ENCODE peak calls at places on chromosomes 1 and 21, in five cellular contexts. F is left lung; U is CD4-positive, CD25-positive, alpha-beta regulatory T cell; H is heart left ventricle; Q is CD4-positive, alpha-beta memory T cell. V is an unnamed sample. For H3K4me1 and H3K27me3, the result is how much of the 10 kb centered on the place peaks cover.

GRCh38 chr1:24198766-24199165 is 11.7 kb upstream of the IFNLR1 start:
- DNase-seq in F (no peak), U (no peak), H (no peak), Q (no peak), V (no peak)

GRCh38 chr1:70438529-70438928 is 27.5 kb downstream of the CTH start:
- DNase-seq in F (no peak), U (no peak), H (no peak), Q (no peak), V (no peak)

GRCh38 chr1:86018311-86018923 is 138.2 kb downstream of the COL24A1 start:
- DNase-seq in F (no peak), U (no peak), H (no peak), Q (peak), V (no peak)

GRCh38 chr1:33332881-33333280 is 12.0 kb upstream of the A3GALT2 start:
- DNase-seq in F (no peak), U (no peak), H (no peak), Q (no peak), V (no peak)

GRCh38 chr1:1164701-1165451 is 8.8 kb upstream of the TTLL10 start:
- DNase-seq in F (no peak), U (no peak), H (no peak), Q (no peak), V (no peak)

GRCh38 chr1:226678701-226679100 is 60.4 kb downstream of the ITPKB start:
- DNase-seq in F (no peak), U (no peak), H (no peak), Q (peak), V (no peak)

GRCh38 chr21:43609501-43610340 is 49.6 kb downstream of the HSF2BP start:
- DNase-seq in F (no peak), U (no peak), H (no peak), Q (no peak), V (no peak)

GRCh38 chr1:36781098-36781497 is 253.2 kb downstream of the GRIK3 start:
- DNase-seq in F (no peak), U (no peak), H (no peak), Q (no peak), V (no peak)

GRCh38 chr21:33490991-33491372 is 534 bp downstream of the DNAJC28 start:
- DNase-seq in F (no peak), U (no peak), H (no peak), Q (no peak), V (no peak)

GRCh38 chr1:180918519-180918918 is 5.8 kb downstream of the KIAA1614 start:
- DNase-seq in F (no peak), U (no peak), H (no peak), Q (no peak), V (no peak)

DNA sequence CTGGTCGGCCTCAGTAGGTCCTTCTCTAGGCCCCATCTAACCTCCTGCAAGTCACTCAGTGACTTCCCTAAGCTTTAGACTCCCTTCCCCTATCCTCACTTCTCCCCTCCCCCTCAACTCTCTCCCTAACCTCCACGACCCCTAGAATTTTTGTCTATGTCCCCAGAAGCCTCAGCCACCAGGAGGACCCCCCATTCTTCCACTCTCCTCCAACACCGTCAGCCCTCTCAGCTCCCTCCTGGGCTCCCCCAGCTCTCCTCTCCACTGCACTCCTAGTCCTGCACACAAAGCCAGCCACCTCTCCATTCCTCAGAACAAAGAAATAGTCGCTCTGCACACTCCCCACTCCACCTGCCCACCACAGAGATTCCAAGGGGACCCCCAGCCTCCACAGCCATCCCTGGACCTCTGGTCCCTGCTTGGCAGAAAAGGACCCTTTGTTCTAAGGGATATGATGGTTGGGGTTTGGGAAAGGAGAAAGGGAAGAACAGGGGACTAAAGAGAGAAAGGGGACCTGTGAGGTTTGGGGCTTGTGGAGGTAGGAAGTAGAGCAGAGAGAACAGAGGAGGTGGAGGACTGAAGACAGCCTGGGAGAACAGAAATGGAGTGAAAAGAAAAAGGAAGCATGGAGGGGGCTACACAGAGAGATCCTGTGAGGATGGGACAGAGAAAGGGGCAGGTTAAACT is 2.8 kb downstream of the ARHGEF2 start:
- DNase-seq in F (no peak), U (no peak), H (no peak), Q (no peak), V (peak)
- H3K27ac ChIP-seq in F (peak), U (peak), H (peak), Q (peak), V (peak)

DNA sequence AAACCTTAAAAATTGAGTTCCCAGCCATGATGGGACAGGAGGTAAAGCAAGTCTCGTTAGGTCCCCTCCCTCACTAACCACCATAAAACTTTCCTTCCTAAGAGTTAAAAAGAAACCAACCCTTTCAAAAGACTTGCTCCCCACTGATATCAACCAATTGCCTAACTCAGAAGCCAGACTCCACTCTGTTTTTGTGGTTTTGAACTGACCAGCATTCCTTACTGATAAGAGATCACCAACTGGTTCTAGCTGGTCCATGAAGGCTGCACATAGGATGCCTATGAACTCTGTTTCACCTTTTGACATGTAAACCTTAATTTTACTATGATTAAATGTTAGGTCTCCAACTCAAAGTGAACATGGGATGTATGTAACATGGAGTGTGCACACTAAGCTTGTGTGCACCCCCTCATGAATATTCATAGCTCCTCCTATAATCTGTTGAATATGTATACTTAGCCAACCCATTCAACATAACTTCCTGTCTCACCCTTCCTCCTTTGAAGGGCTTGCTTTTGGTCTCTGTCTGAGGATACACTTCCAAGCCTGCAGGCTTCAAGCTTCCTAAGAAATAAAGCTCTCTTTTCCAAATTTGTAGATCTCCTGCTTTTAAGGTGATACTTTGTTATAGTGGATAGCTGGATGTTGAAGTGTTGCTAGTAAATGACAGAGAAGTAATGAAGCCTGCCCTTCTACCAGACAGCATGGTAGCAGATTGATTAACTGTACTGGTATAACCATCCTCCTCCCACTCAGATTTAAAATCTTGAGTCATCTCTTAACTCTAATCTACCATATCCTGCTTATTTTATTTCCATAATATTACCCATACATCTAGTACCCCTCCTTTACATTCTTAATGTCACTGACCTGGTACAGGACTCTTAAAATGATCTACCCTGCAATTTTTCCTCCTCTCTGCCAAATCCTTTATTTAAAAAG is 95.6 kb downstream of the ZNF644 start:
- DNase-seq in F (no peak), U (no peak), H (no peak), Q (no peak), V (no peak)
- H3K4me1 ChIP-seq in F (under half), U (under half), H (under half), Q (half or more), V (under half)

DNA sequence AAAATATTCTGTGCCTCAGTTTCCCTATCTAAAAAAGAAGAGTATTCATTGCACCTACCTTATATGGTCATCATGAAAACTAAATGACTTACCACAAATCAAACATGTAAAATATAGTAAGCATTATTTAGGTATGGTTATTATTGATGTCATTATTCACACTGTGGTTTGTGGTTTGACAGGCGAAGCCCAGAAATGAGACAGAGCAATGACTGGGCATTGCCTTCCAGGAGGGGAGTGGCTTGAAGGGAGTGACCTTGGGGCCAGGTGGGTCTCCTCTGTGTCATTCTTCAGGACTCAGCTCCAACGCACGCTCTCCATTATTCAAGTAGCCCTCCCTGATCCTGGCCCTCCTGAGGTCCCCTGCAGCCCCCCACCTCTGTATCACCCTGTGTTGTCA is 133.7 kb downstream of the DMRTA2 start:
- DNase-seq in F (no peak), U (no peak), H (no peak), Q (no peak), V (no peak)
- H3K27me3 ChIP-seq in F (under half), U (under half), H (under half), Q (under half), V (under half)

GRCh38 chr1:26050255-26050640 is 4.3 kb upstream of the SLC30A2 start:
- DNase-seq in F (no peak), U (no peak), H (no peak), Q (no peak), V (no peak)
- H3K27ac ChIP-seq in F (no peak), U (no peak), H (peak), Q (no peak), V (no peak)

V was measured in naive thymus-derived CD4-positive, alpha-beta T cell.